ENCODE peak calls at places on chromosomes 4 and X, in ten cellular contexts. S is astrocyte of the spinal cord; G is A549; A is NCI-H2171 treated with DMSO at 0.1 percent for 48 hours; F is non-pigmented ciliary epithelial cell; D is caudate nucleus; N is activated CD4-positive, alpha-beta T cell treated with anti-CD3 and anti-CD28 coated beads, Interleukin-2, amount 10 ng/mL, durations not matched to agents 7 days and 5 days; I is CD8-positive, alpha-beta memory T cell; H is ovary; P is cardiac fibroblast. V is an unnamed sample.

GRCh38 chr4:183250831-183251230 is 69.2 kb downstream of the CLDN22 start:
- DNase-seq in S (no peak), G (no peak), A (no peak), F (no peak), D (no peak), N (no peak), I (no peak), H (no peak), P (no peak), V (no peak)

GRCh38 chrX:96924581-96924980 is 40.9 kb downstream of the RPA4 start:
- DNase-seq in S (no peak), G (no peak), A (no peak), F (no peak), D (no peak), N (no peak), I (no peak), H (no peak), P (no peak), V (no peak)

GRCh38 chr4:141329174-141329569 is 108.5 kb downstream of the ZNF330 start:
- DNase-seq in S (no peak), G (no peak), A (no peak), F (no peak), D (no peak), N (no peak), I (no peak), H (no peak), P (peak), V (no peak)

GRCh38 chr4:82044141-82044993 is 329.4 kb downstream of the HNRNPD start:
- DNase-seq in S (peak), G (no peak), A (peak), F (no peak), D (peak), N (no peak), I (no peak), H (peak), P (peak), V (no peak)

GRCh38 chr4:74097631-74098550 is 1.1 kb downstream of the CXCL2 start:
- DNase-seq in S (no peak), G (no peak), A (no peak), F (no peak), D (no peak), N (no peak), I (no peak), H (no peak), P (peak), V (no peak)

GRCh38 chrX:1685460-1685859 is 70.6 kb downstream of the ASMT start:
- DNase-seq in S (no peak), G (no peak), A (no peak), F (no peak), D (no peak), N (no peak), I (no peak), H (no peak), P (no peak), V (no peak)

GRCh38 chrX:41718481-41719245 is 5.3 kb upstream of the GPR82 start:
- DNase-seq in S (peak), G (no peak), A (no peak), F (no peak), D (no peak), N (no peak), I (no peak), H (no peak), P (no peak), V (no peak)

GRCh38 chrX:144275403-144275802 is 391.5 kb downstream of the UBE2NL start:
- DNase-seq in S (no peak), G (no peak), A (peak), F (no peak), D (no peak), N (no peak), I (no peak), H (no peak), P (no peak), V (peak)

GRCh38 chrX:97398030-97398551 is 514.4 kb downstream of the RPA4 start:
- DNase-seq in S (peak), G (no peak), A (no peak), F (no peak), D (no peak), N (no peak), I (no peak), H (no peak), P (no peak), V (no peak)

GRCh38 chr4:52638717-52639116 is 20.4 kb downstream of the USP46 start:
- DNase-seq in S (no peak), G (no peak), A (no peak), F (no peak), D (no peak), N (no peak), I (no peak), H (no peak), P (no peak), V (no peak)

GRCh38 chrX:82092307-82092706 is 890.4 kb downstream of the SH3BGRL start:
- DNase-seq in S (no peak), G (no peak), A (no peak), F (no peak), D (no peak), N (no peak), I (no peak), H (no peak), P (no peak), V (no peak)

GRCh38 chr4:189940178-189941004 is at the start of gene FRG1:
- DNase-seq in S (peak), G (peak), A (no peak), F (peak), D (no peak), N (peak), I (peak), H (peak), P (peak), V (no peak)

GRCh38 chr4:100026066-100026465 is 76.0 kb upstream of the H2AZ1 start:
- DNase-seq in S (no peak), G (no peak), A (no peak), F (no peak), D (no peak), N (no peak), I (no peak), H (no peak), P (no peak), V (no peak)

GRCh38 chr4:168274871-168275270 is 43.7 kb downstream of the DDX60 start:
- DNase-seq in S (no peak), G (no peak), A (no peak), F (no peak), D (no peak), N (no peak), I (no peak), H (no peak), P (no peak), V (no peak)

GRCh38 chr4:28373601-28374000 is 1513.0 kb downstream of the STIM2 start:
- DNase-seq in S (peak), G (no peak), A (no peak), F (peak), D (no peak), N (no peak), I (no peak), H (no peak), P (peak), V (no peak)

GRCh38 chrX:140503230-140503585 is 1.7 kb downstream of the SOX3 start:
- DNase-seq in S (peak), G (no peak), A (no peak), F (no peak), D (no peak), N (no peak), I (no peak), H (no peak), P (no peak), V (no peak)

GRCh38 chr4:73599182-73599581 is 21.1 kb downstream of the RASSF6 start:
- DNase-seq in S (peak), G (peak), A (peak), F (no peak), D (no peak), N (no peak), I (no peak), H (peak), P (peak), V (no peak)

GRCh38 chr4:185256444-185256843 is 47.0 kb downstream of the SNX25 start:
- DNase-seq in S (peak), G (no peak), A (no peak), F (no peak), D (no peak), N (no peak), I (no peak), H (no peak), P (peak), V (no peak)

GRCh38 chrX:150692837-150693781 is at the start of gene MTMR1:
- DNase-seq in S (no peak), G (peak), A (peak), F (no peak), D (no peak), N (peak), I (peak), H (peak), P (peak), V (no peak)